ENCODE peak calls at places on chromosomes 3 and 15, in four cellular contexts. One of them, this sample, is unnamed. For H3K27me3 and H3K4me1, the result is how much of the 10 kb centered on the place peaks cover.

GRCh38 chr3:105722943-105723556 is 145.8 kb downstream of the CBLB start:
- DNase-seq in tibial artery: no peak
- DNase-seq in CD4-positive, alpha-beta memory T cell: no peak
- DNase-seq in heart right ventricle: no peak
- DNase-seq in this sample: no peak

GRCh38 chr15:51267047-51267713 is 71.2 kb downstream of the CYP19A1 start:
- DNase-seq in tibial artery: no peak
- DNase-seq in CD4-positive, alpha-beta memory T cell: no peak
- DNase-seq in heart right ventricle: peak
- DNase-seq in this sample: no peak

GRCh38 chr3:66428733-66429132 is 72.1 kb downstream of the LRIG1 start:
- DNase-seq in tibial artery: peak
- DNase-seq in CD4-positive, alpha-beta memory T cell: no peak
- DNase-seq in heart right ventricle: peak
- DNase-seq in this sample: peak

GRCh38 chr3:49794926-49795905 is 4.5 kb downstream of the CDHR4 start:
- DNase-seq in tibial artery: no peak
- DNase-seq in CD4-positive, alpha-beta memory T cell: no peak
- DNase-seq in heart right ventricle: no peak
- DNase-seq in this sample: no peak

GRCh38 chr15:96135166-96136093 is 195.1 kb upstream of the NR2F2 start:
- DNase-seq in tibial artery: no peak
- DNase-seq in CD4-positive, alpha-beta memory T cell: no peak
- DNase-seq in heart right ventricle: no peak
- DNase-seq in this sample: no peak

GRCh38 chr15:101156509-101157159 is 95.2 kb downstream of the CHSY1 start:
- DNase-seq in tibial artery: no peak
- DNase-seq in CD4-positive, alpha-beta memory T cell: no peak
- DNase-seq in heart right ventricle: no peak
- DNase-seq in this sample: no peak

GRCh38 chr3:53938645-53939044 is 47.0 kb upstream of the SELENOK start:
- DNase-seq in tibial artery: no peak
- DNase-seq in CD4-positive, alpha-beta memory T cell: peak
- DNase-seq in heart right ventricle: no peak
- DNase-seq in this sample: no peak

GRCh38 chr3:194184265-194184751 is 48.4 kb downstream of the HES1 start:
- DNase-seq in tibial artery: no peak
- DNase-seq in CD4-positive, alpha-beta memory T cell: no peak
- DNase-seq in heart right ventricle: no peak
- DNase-seq in this sample: no peak

GRCh38 chr15:55564347-55565145 is 23.6 kb downstream of the PYGO1 start:
- DNase-seq in tibial artery: no peak
- DNase-seq in CD4-positive, alpha-beta memory T cell: no peak
- DNase-seq in heart right ventricle: no peak
- DNase-seq in this sample: no peak

GRCh38 chr3:65371053-65371452 is 667.7 kb downstream of the MAGI1 start:
- DNase-seq in tibial artery: no peak
- DNase-seq in CD4-positive, alpha-beta memory T cell: no peak
- DNase-seq in heart right ventricle: no peak
- DNase-seq in this sample: no peak

GRCh38 chr3:5019411-5020261 is 40.4 kb downstream of the BHLHE40 start:
- DNase-seq in tibial artery: peak
- DNase-seq in CD4-positive, alpha-beta memory T cell: peak
- DNase-seq in heart right ventricle: no peak
- DNase-seq in this sample: no peak

GRCh38 chr15:39462691-39463090 is 118.2 kb upstream of the THBS1 start:
- DNase-seq in tibial artery: no peak
- DNase-seq in CD4-positive, alpha-beta memory T cell: no peak
- DNase-seq in heart right ventricle: no peak
- DNase-seq in this sample: no peak

GRCh38 chr3:156273068-156273709 is 152.8 kb downstream of the KCNAB1 start:
- DNase-seq in tibial artery: no peak
- DNase-seq in CD4-positive, alpha-beta memory T cell: no peak
- DNase-seq in heart right ventricle: no peak
- DNase-seq in this sample: no peak

GRCh38 chr15:74128785-74129350 is 1.5 kb upstream of the ISLR2 start:
- DNase-seq in tibial artery: no peak
- DNase-seq in CD4-positive, alpha-beta memory T cell: no peak
- DNase-seq in heart right ventricle: no peak
- DNase-seq in this sample: no peak

GRCh38 chr15:74129411-74130088 is 836 bp upstream of the ISLR2 start:
- DNase-seq in tibial artery: no peak
- DNase-seq in CD4-positive, alpha-beta memory T cell: no peak
- DNase-seq in heart right ventricle: no peak
- DNase-seq in this sample: no peak

GRCh38 chr15:74130849-74131617 is 647 bp downstream of the ISLR2 start:
- DNase-seq in tibial artery: no peak
- DNase-seq in CD4-positive, alpha-beta memory T cell: no peak
- DNase-seq in heart right ventricle: no peak
- DNase-seq in this sample: no peak

GRCh38 chr15:74131618-74132191 is 1.3 kb downstream of the ISLR2 start:
- DNase-seq in tibial artery: no peak
- DNase-seq in CD4-positive, alpha-beta memory T cell: no peak
- DNase-seq in heart right ventricle: no peak
- DNase-seq in this sample: no peak

DNA sequence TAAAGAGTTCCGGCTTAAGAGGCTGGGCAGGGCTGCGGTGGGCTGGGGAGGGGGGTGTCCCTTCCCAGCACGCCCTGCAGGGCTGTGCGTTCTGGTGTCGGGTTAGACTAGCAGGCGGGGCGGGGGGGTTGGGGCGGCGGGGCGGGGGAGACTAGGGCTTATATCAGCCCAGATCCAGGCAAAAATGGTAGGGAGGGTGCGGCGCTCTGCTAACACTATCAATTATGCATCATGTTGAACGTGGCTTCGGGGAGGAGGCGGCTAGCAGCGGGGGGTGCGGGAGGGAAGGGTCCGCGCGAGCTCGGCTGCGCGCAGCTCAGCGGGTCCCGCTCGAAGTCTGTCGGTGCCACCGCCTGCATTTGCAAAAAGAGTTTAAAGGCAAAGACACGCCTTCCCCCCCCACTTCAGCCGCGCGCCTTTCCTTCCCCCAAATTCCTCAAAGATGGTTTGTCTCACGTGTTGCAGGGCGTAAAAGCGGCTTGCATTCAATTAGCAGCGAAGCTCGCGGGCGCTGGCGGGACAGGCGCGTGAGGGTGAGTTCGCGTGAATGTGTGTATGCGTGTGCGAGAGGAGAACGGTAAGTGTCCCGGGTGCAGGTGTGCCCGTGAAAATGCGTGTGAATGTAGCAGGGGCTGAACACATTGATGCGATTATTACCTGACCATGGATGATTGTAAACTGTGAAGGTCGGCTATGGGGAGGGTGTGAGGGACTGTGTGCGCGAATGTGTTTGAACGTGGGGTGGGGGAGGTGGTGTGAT is at the start of gene ISLR2:
- DNase-seq in tibial artery: no peak
- DNase-seq in CD4-positive, alpha-beta memory T cell: no peak
- DNase-seq in heart right ventricle: no peak
- DNase-seq in this sample: no peak
- H3K27me3 ChIP-seq in tibial artery: under half
- H3K27me3 ChIP-seq in CD4-positive, alpha-beta memory T cell: under half
- H3K27me3 ChIP-seq in heart right ventricle: half or more
- H3K27me3 ChIP-seq in this sample: half or more

DNA sequence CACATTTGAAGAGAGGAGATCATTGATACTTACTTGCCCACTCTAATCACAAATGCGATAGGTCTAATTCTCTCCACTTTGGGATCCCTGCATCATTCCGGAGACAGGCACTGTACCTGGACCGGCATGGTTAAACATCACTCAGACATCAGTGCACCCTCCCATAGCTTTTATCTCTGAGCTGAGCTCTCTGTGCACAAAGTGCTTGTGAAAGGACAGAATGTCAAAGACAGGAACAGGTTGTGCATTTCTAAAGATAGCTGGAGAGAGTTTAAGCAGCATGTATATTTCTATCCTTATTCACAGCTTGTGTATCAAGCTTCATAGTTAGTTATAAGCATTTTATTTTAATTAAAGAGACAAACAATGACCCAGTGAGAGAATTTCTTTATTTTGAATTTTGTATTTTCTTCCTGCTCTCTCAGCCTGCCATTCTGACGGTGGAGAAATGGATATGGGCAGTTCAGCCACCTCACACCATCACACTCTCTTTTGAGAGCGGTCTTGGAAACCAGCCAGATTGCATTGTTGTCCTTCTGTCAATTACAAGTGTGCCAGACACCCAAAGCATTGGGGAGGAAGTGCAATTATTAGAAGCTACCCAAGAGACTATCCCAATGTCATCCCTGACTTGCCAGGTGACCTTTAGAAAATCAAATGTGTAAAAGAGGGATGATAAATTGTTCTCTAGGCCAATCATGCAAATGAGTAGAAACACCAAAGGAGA is 65.2 kb upstream of the CHL1 start:
- DNase-seq in tibial artery: no peak
- DNase-seq in CD4-positive, alpha-beta memory T cell: no peak
- DNase-seq in heart right ventricle: no peak
- DNase-seq in this sample: no peak
- H3K4me1 ChIP-seq in tibial artery: under half
- H3K4me1 ChIP-seq in CD4-positive, alpha-beta memory T cell: under half
- H3K4me1 ChIP-seq in heart right ventricle: under half
- H3K4me1 ChIP-seq in this sample: under half

DNA sequence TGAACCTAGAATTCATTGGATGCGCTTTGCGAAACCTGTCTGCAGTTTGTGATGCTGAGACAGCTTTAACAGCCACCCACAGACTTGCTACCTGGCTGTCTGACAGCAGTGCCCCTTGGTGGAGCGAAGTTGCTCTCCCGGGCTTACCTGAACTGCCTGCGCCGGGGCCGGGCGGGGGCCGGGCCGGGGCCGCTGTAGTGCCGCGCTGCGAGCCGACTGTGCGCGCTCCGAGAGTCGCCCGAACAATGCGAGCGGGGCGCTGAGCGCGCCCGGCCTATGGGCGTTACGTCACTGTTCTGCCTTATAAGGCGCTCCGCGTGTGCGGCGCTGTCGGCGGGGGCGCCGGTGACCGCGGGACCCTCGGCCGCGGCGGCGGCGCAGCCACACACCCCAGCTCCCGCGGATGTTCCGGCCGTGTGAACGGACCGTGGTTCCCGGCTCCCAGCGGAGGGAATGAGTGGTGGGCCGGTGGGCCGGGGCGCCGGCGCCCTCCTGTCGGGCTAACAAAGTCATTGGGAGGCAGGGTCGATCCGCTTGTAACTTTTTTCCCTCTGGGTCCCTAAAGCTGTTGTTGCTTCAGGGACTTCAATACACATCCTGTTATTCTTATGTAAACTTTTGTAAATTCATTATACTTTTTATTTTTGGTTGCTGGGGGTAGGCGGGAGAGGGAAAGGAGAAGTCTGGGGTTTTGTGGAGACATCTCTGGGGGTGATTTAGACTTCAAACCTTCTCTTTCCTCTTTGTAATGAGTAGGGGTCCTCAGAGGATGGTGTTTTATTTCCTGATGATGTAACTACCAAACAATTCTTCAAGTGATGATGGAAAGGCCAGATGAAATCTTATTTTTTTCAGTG is 58.5 kb downstream of the CMSS1 start:
- DNase-seq in tibial artery: peak
- DNase-seq in CD4-positive, alpha-beta memory T cell: peak
- DNase-seq in heart right ventricle: peak
- DNase-seq in this sample: peak
- H3K27ac ChIP-seq in tibial artery: peak
- H3K27ac ChIP-seq in CD4-positive, alpha-beta memory T cell: peak
- H3K27ac ChIP-seq in heart right ventricle: peak
- H3K27ac ChIP-seq in this sample: peak

GRCh38 chr15:91874992-91875651 is 21.6 kb downstream of the SLCO3A1 start:
- DNase-seq in tibial artery: no peak
- DNase-seq in CD4-positive, alpha-beta memory T cell: no peak
- DNase-seq in heart right ventricle: no peak
- DNase-seq in this sample: no peak

GRCh38 chr15:91871797-91872196 is 18.3 kb downstream of the SLCO3A1 start:
- DNase-seq in tibial artery: no peak
- DNase-seq in CD4-positive, alpha-beta memory T cell: no peak
- DNase-seq in heart right ventricle: no peak
- DNase-seq in this sample: no peak

GRCh38 chr15:91871138-91871537 is 17.6 kb downstream of the SLCO3A1 start:
- DNase-seq in tibial artery: no peak
- DNase-seq in CD4-positive, alpha-beta memory T cell: no peak
- DNase-seq in heart right ventricle: no peak
- DNase-seq in this sample: no peak

GRCh38 chr15:91873133-91873526 is 19.6 kb downstream of the SLCO3A1 start:
- DNase-seq in tibial artery: no peak
- DNase-seq in CD4-positive, alpha-beta memory T cell: no peak
- DNase-seq in heart right ventricle: no peak
- DNase-seq in this sample: no peak

DNA sequence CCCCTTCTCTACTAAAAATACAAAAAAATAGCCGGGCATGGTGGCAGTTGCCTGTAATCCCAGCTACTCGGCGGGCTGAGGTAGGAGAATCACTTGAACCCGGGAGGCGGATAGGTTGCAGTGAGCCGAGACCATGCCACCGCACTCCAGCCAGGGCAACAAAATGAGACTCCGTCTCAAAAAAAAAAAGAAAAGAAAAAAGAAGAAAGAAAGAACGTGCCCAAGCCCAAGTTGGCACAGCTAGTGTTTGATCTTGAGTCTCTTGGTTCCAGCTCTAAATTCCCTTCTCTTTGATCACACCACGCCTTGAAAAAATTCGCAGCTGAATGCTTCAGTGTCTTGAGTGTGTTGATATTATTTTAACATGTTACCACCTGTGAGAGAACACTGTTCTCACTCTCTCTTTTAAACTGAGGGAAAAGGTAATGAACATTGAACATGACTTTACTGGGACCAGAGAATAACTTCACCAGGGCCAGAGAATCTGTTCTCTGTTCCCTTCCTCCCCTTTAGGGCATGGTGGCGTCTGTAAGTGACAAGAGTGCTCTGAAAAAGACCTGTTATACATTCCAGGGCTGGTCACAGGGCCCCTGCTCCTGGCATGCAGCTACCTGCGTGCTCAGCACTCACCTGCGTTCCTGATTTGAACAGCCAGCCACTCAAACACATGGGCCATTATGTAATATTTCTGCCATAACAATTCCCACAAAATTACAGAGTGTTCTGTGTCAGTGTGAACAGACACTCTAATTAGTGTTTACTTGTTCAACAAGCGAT is 19.0 kb downstream of the SLCO3A1 start:
- DNase-seq in tibial artery: no peak
- DNase-seq in CD4-positive, alpha-beta memory T cell: no peak
- DNase-seq in heart right ventricle: no peak
- DNase-seq in this sample: no peak
- H3K27me3 ChIP-seq in tibial artery: under half
- H3K27me3 ChIP-seq in CD4-positive, alpha-beta memory T cell: under half
- H3K27me3 ChIP-seq in heart right ventricle: under half
- H3K27me3 ChIP-seq in this sample: under half

GRCh38 chr3:14411988-14412387 is 9.6 kb downstream of the SLC6A6 start:
- DNase-seq in tibial artery: no peak
- DNase-seq in CD4-positive, alpha-beta memory T cell: no peak
- DNase-seq in heart right ventricle: no peak
- DNase-seq in this sample: no peak
- H3K4me1 ChIP-seq in tibial artery: under half
- H3K4me1 ChIP-seq in CD4-positive, alpha-beta memory T cell: under half
- H3K4me1 ChIP-seq in heart right ventricle: under half
- H3K4me1 ChIP-seq in this sample: half or more

GRCh38 chr15:84143753-84144314 is 91.7 kb upstream of the GOLGA6L4 start:
- DNase-seq in tibial artery: no peak
- DNase-seq in CD4-positive, alpha-beta memory T cell: no peak
- DNase-seq in heart right ventricle: no peak
- DNase-seq in this sample: no peak
- H3K27ac ChIP-seq in tibial artery: no peak
- H3K27ac ChIP-seq in CD4-positive, alpha-beta memory T cell: no peak
- H3K27ac ChIP-seq in heart right ventricle: no peak
- H3K27ac ChIP-seq in this sample: no peak

This sample was measured in gastrocnemius medialis.